ENCODE peak calls at places on chromosomes 13 and 19, in four cellular contexts. L is epithelial cell of esophagus, G is colonic mucosa, Y is suprapubic skin. V is an unnamed sample.

GRCh38 chr13:47397739-47398138 is 500.9 kb upstream of the HTR2A start:
- DNase-seq in L (peak), G (no peak), Y (no peak), V (no peak)

GRCh38 chr13:94351292-94352000 is 128.0 kb downstream of the DCT start:
- DNase-seq in L (peak), G (no peak), Y (no peak), V (no peak)

GRCh38 chr19:48342841-48343540 is 17.6 kb downstream of the EMP3 start:
- DNase-seq in L (peak), G (no peak), Y (no peak), V (no peak)

GRCh38 chr19:8609210-8610040 is 1.1 kb downstream of the ADAMTS10 start:
- DNase-seq in L (no peak), G (peak), Y (peak), V (no peak)

GRCh38 chr13:101082441-101082840 is 333.9 kb downstream of the NALCN start:
- DNase-seq in L (no peak), G (no peak), Y (no peak), V (no peak)

GRCh38 chr13:22092791-22093545 is 422.1 kb downstream of the FGF9 start:
- DNase-seq in L (no peak), G (no peak), Y (no peak), V (no peak)

GRCh38 chr19:7868326-7868670 is 5.9 kb downstream of the PRR36 start:
- DNase-seq in L (peak), G (no peak), Y (no peak), V (no peak)

GRCh38 chr13:72561791-72562190 is 165.6 kb downstream of the MZT1 start:
- DNase-seq in L (no peak), G (no peak), Y (no peak), V (no peak)

GRCh38 chr19:17605117-17605516 is 49.7 kb downstream of the COLGALT1 start:
- DNase-seq in L (no peak), G (no peak), Y (no peak), V (no peak)

GRCh38 chr13:79775830-79776229 is 294.9 kb downstream of the NDFIP2 start:
- DNase-seq in L (peak), G (peak), Y (no peak), V (no peak)

GRCh38 chr19:36151144-36152051 is 849 bp downstream of the COX7A1 start:
- DNase-seq in L (no peak), G (no peak), Y (peak), V (no peak)

GRCh38 chr13:44352202-44352601 is 21.4 kb upstream of the SERP2 start:
- DNase-seq in L (no peak), G (no peak), Y (no peak), V (no peak)
- H3K4me3 ChIP-seq in L (no peak), G (no peak), Y (no peak), V (no peak)

GRCh38 chr19:13164370-13165090 is 14.3 kb downstream of the IER2 start:
- DNase-seq in L (peak), G (peak), Y (no peak), V (no peak)

GRCh38 chr19:13162749-13163608 is 12.8 kb downstream of the IER2 start:
- DNase-seq in L (peak), G (peak), Y (peak), V (peak)

GRCh38 chr19:13163609-13164364 is 13.6 kb downstream of the IER2 start:
- DNase-seq in L (peak), G (peak), Y (peak), V (no peak)

GRCh38 chr19:13169769-13170168 is 19.6 kb downstream of the IER2 start:
- DNase-seq in L (peak), G (peak), Y (no peak), V (no peak)

GRCh38 chr19:13165091-13165997 is 15.1 kb downstream of the IER2 start:
- DNase-seq in L (no peak), G (no peak), Y (no peak), V (no peak)
- H3K4me3 ChIP-seq in L (no peak), G (no peak), Y (no peak), V (no peak)

GRCh38 chr13:34151885-34152284 is 333.9 kb downstream of the RFC3 start:
- DNase-seq in L (peak), G (no peak), Y (no peak), V (no peak)
- H3K4me3 ChIP-seq in L (no peak), G (no peak), Y (no peak), V (no peak)

GRCh38 chr19:56476671-56477428 is at the start of gene ZNF667:
- DNase-seq in L (peak), G (peak), Y (no peak), V (no peak)
- H3K4me3 ChIP-seq in L (peak), G (peak), Y (peak), V (peak)

GRCh38 chr19:38037151-38037611 is 130.2 kb downstream of the SIPA1L3 start:
- DNase-seq in L (no peak), G (no peak), Y (no peak), V (no peak)
- H3K4me3 ChIP-seq in L (no peak), G (no peak), Y (no peak), V (no peak)

DNA sequence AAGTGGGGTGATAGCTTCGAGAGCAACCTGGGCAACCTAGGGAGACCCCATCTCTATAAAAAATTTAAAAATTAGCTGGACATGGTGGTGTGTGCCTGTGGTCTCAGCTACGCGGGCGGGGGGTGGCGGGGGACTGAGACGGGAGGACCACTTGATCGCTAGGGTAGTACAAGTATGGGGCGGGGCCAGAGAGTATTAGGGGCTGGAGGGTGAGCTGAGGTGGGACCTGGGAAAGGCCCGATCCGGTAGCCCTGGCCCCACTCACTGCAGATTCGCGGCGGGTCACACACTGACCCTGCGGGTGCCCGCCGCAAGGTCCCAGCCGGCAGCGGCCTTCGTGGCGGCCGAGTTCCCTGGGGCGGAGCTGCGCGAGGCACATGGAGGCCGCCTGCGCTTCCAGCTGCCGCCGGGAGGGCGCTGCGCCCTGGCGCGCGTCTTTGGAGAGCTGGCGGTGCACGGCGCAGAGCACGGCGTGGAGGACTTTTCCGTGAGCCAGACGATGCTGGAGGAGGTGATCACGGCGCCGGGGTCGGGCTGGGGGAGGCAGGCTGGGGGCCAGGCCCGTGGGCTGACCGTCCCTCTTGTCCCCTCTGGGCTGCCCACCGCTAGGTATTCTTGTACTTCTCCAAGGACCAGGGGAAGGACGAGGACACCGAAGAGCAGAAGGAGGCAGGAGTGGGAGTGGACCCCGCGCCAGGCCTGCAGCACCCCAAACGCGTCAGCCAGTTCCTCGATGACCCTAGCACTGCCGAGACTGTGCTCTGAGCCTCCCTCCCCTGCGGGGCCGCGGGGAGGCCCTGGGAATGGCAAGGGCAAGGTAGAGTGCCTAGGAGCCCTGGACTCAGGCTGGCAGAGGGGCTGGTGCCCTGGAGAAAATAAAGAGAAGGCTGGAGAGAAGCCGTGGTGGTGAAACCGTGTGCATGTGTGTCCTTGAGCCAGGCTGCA is 2.0 kb upstream of the ARHGAP45 start:
- DNase-seq in L (peak), G (peak), Y (peak), V (no peak)
- H3K4me3 ChIP-seq in L (no peak), G (peak), Y (no peak), V (peak)

DNA sequence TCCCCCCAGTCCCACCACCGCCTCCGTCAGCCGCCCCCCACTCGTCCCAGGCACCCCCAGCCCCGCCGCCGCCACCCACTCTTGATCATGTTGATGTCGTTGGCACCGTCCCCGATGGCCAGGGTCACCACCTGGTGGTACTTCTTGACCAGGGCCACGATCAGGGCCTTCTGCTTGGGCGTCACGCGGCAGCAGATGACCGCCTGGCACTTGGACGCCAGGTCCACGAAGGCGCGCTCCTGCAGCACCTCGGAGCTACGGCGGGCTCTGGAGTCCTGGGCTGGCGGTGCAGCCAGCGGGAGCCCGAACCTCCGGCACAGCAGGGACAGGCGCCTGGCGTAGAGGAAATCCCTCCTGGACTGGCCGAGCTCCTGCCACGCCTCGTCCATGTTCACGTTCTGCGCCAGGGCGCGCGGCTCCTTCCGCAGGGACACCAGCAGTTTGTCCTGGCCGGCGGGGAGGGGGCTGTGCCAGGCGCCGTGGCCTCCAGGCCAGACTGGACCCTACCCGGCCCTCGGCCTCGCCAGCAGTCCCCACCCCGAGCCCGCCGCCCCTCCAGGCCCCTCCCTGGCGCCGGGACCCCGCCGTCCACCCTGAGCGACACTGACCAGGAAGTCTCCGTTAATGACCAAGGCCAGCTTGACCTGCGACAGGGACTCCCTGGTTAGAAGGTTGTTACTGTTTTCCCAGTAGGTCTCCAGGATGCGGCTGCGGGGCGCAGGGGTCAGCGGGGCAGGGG is 22.6 kb downstream of the ATP8B3 start:
- DNase-seq in L (no peak), G (no peak), Y (no peak), V (no peak)
- H3K4me3 ChIP-seq in L (no peak), G (no peak), Y (no peak), V (no peak)

GRCh38 chr19:4971816-4972495 is 3.0 kb downstream of the KDM4B start:
- DNase-seq in L (no peak), G (no peak), Y (peak), V (no peak)
- H3K4me3 ChIP-seq in L (peak), G (no peak), Y (peak), V (peak)

DNA sequence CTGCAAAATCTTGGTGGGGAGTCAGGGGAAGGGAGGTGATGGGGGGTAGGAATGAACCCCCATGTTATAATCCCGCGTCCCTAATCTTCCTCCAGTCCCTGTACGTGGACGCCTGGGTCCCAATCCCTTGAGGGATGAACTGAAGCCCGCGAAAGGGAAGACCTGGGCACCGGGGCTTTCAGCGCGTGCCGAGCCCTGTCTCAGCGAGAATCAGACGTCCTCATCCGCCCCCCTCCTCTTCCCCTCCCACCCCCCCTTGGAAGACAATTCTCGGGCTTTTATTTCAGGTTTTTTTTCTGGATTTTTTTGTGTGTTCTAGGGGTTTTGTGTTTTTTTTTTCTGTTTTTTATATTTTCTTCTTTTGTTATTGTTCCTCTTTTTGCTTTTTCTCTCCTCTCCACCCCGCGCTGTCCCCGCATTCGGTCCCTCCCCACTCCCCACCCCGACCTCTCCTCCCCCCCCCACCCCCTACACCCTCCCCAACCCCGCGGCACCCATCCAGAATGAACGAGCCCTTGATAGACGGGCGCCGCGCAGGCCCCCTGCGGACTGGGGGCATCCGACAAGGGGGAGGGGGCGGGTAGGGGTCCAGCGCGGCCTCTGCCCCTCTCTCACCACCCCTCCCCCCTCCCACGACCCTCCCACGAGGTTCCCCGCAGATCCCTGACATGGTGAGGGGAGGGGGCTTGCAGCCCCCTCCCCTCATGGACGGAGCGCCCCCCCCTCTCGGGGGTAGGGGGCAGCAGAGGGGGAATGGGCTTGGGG is 10.3 kb downstream of the C19orf81 start:
- DNase-seq in L (no peak), G (no peak), Y (no peak), V (no peak)
- H3K4me3 ChIP-seq in L (no peak), G (no peak), Y (peak), V (no peak)

V was measured in esophagus squamous epithelium.